ENCODE peak calls at places on chromosome 15, in six cellular contexts. H, P, Y, B, M and D are unnamed samples.

GRCh38 chr15:88299502-88299901 is 43.0 kb upstream of the NTRK3 start:
- DNase-seq in H (no peak), P (no peak), Y (no peak), B (no peak), M (no peak), D (peak)

GRCh38 chr15:60733196-60733595 is 254.3 kb upstream of the ICE2 start:
- DNase-seq in H (no peak), P (no peak), Y (no peak), B (no peak), M (no peak), D (no peak)

GRCh38 chr15:29270169-29270955 is 740 bp upstream of the NSMCE3 start:
- DNase-seq in H (no peak), P (peak), Y (peak), B (no peak), M (no peak), D (no peak)

GRCh38 chr15:77975332-77976119 is 102.0 kb downstream of the TBC1D2B start:
- DNase-seq in H (peak), P (no peak), Y (no peak), B (no peak), M (no peak), D (no peak)

GRCh38 chr15:60649845-60650548 is 171.1 kb upstream of the ICE2 start:
- DNase-seq in H (no peak), P (no peak), Y (no peak), B (no peak), M (no peak), D (no peak)

GRCh38 chr15:68620721-68621528 is 42.1 kb downstream of the CORO2B start:
- DNase-seq in H (peak), P (no peak), Y (no peak), B (no peak), M (no peak), D (no peak)

GRCh38 chr15:66196565-66196964 is 57.0 kb downstream of the MEGF11 start:
- DNase-seq in H (no peak), P (no peak), Y (no peak), B (no peak), M (no peak), D (no peak)

GRCh38 chr15:82952156-82953081 is at the start of gene HOMER2:
- DNase-seq in H (peak), P (no peak), Y (peak), B (no peak), M (peak), D (no peak)

GRCh38 chr15:45166792-45167630 is 20.8 kb downstream of the SHF start:
- DNase-seq in H (peak), P (peak), Y (peak), B (peak), M (peak), D (no peak)

GRCh38 chr15:99425666-99426301 is 140.0 kb upstream of the MEF2A start:
- DNase-seq in H (no peak), P (no peak), Y (no peak), B (no peak), M (no peak), D (no peak)

GRCh38 chr15:98123834-98124233 is 163.3 kb downstream of the ARRDC4 start:
- DNase-seq in H (no peak), P (no peak), Y (no peak), B (no peak), M (no peak), D (no peak)

GRCh38 chr15:72358532-72359180 is 17.2 kb downstream of the HEXA start:
- DNase-seq in H (peak), P (no peak), Y (no peak), B (no peak), M (no peak), D (no peak)

GRCh38 chr15:68230157-68231100 is 901 bp upstream of the CLN6 start:
- DNase-seq in H (peak), P (no peak), Y (no peak), B (no peak), M (no peak), D (no peak)

GRCh38 chr15:69074843-69075224 is 60.3 kb downstream of the NOX5 start:
- DNase-seq in H (no peak), P (no peak), Y (no peak), B (no peak), M (no peak), D (no peak)

GRCh38 chr15:58203537-58203936 is 65.4 kb downstream of the AQP9 start:
- DNase-seq in H (no peak), P (no peak), Y (peak), B (no peak), M (no peak), D (no peak)

GRCh38 chr15:34099914-34100313 is 1.7 kb downstream of the EMC7 start:
- DNase-seq in H (no peak), P (no peak), Y (no peak), B (no peak), M (no peak), D (no peak)

GRCh38 chr15:56654624-56655023 is 78.7 kb downstream of the ZNF280D start:
- DNase-seq in H (no peak), P (no peak), Y (no peak), B (no peak), M (no peak), D (no peak)

GRCh38 chr15:40339621-40339945 is 1.2 kb downstream of the CCDC9B start:
- DNase-seq in H (peak), P (no peak), Y (no peak), B (no peak), M (no peak), D (no peak)

GRCh38 chr15:92682772-92683510 is 27.4 kb upstream of the FAM174B start:
- DNase-seq in H (no peak), P (no peak), Y (no peak), B (no peak), M (no peak), D (no peak)

GRCh38 chr15:51864408-51865056 is 35.1 kb downstream of the TMOD3 start:
- DNase-seq in H (no peak), P (no peak), Y (no peak), B (no peak), M (no peak), D (no peak)

GRCh38 chr15:66369773-66370651 is 13.5 kb upstream of the TIPIN start:
- DNase-seq in H (no peak), P (no peak), Y (no peak), B (no peak), M (peak), D (no peak)

GRCh38 chr15:93997071-93997658 is 234.2 kb upstream of the MCTP2 start:
- DNase-seq in H (no peak), P (no peak), Y (no peak), B (no peak), M (peak), D (no peak)

GRCh38 chr15:41557673-41558399 is 1.2 kb upstream of the TYRO3 start:
- DNase-seq in H (peak), P (peak), Y (peak), B (peak), M (peak), D (peak)

GRCh38 chr15:71440479-71441071 is 325.3 kb downstream of the THSD4 start:
- DNase-seq in H (no peak), P (no peak), Y (peak), B (no peak), M (peak), D (no peak)

GRCh38 chr15:98440917-98441316 is 207.4 kb upstream of the IGF1R start:
- DNase-seq in H (no peak), P (no peak), Y (no peak), B (no peak), M (no peak), D (no peak)

GRCh38 chr15:31457161-31457560 is 130.5 kb downstream of the KLF13 start:
- DNase-seq in H (no peak), P (no peak), Y (no peak), B (no peak), M (no peak), D (no peak)

GRCh38 chr15:29728418-29728817 is 93.8 kb downstream of the TJP1 start:
- DNase-seq in H (no peak), P (no peak), Y (no peak), B (no peak), M (no peak), D (no peak)

GRCh38 chr15:90227336-90227735 is 6.4 kb downstream of the CIB1 start:
- DNase-seq in H (no peak), P (no peak), Y (no peak), B (no peak), M (no peak), D (no peak)

GRCh38 chr15:58522865-58523264 is 91.1 kb downstream of the LIPC start:
- DNase-seq in H (no peak), P (no peak), Y (no peak), B (no peak), M (no peak), D (peak)

GRCh38 chr15:78837543-78837942 is 26.3 kb upstream of the ADAMTS7 start:
- DNase-seq in H (no peak), P (no peak), Y (no peak), B (no peak), M (no peak), D (no peak)

GRCh38 chr15:39124155-39124924 is 456.5 kb upstream of the THBS1 start:
- DNase-seq in H (peak), P (no peak), Y (no peak), B (no peak), M (no peak), D (no peak)

GRCh38 chr15:101489633-101490407 is at the start of gene PCSK6:
- DNase-seq in H (no peak), P (no peak), Y (peak), B (no peak), M (peak), D (no peak)

GRCh38 chr15:62606376-62607164 is 436.0 kb upstream of the TPM1 start:
- DNase-seq in H (no peak), P (no peak), Y (no peak), B (no peak), M (peak), D (no peak)

GRCh38 chr15:75578206-75578947 is 738 bp downstream of the PTPN9 start:
- DNase-seq in H (peak), P (no peak), Y (peak), B (peak), M (no peak), D (no peak)

GRCh38 chr15:60757831-60758570 is 279.1 kb upstream of the ICE2 start:
- DNase-seq in H (peak), P (no peak), Y (no peak), B (no peak), M (no peak), D (no peak)

GRCh38 chr15:85583404-85584390 is 203.3 kb downstream of the AKAP13 start:
- DNase-seq in H (peak), P (peak), Y (peak), B (no peak), M (no peak), D (no peak)

GRCh38 chr15:57031082-57031481 is 112.6 kb downstream of the TCF12 start:
- DNase-seq in H (no peak), P (no peak), Y (peak), B (no peak), M (no peak), D (no peak)

GRCh38 chr15:65920825-65921309 is 51.6 kb downstream of the RAB11A start:
- DNase-seq in H (no peak), P (no peak), Y (no peak), B (no peak), M (no peak), D (no peak)

GRCh38 chr15:69548367-69548766 is 95.7 kb downstream of the RPLP1 start:
- DNase-seq in H (no peak), P (no peak), Y (no peak), B (no peak), M (no peak), D (no peak)

GRCh38 chr15:57436166-57436565 is 59.9 kb downstream of the CGNL1 start:
- DNase-seq in H (no peak), P (no peak), Y (no peak), B (no peak), M (no peak), D (no peak)